ENCODE peak calls at places on chromosomes 7 and 10, in ten cellular contexts. T is upper lobe of right lung, N is tibial nerve, Q is neural progenitor cell, U is astrocyte, G is thoracic aorta, R is hepatocyte, L is mammary epithelial cell, I is cardiac muscle cell, F is lower lobe of right lung. J is an unnamed sample. For H3K4me1, the result is how much of the 10 kb centered on the place peaks cover.

GRCh38 chr7:97623333-97623732 is 108.6 kb upstream of the TAC1 start:
- DNase-seq in T (no peak), N (no peak), Q (no peak), U (no peak), G (no peak), R (no peak), L (no peak), I (no peak), F (no peak), J (no peak)

GRCh38 chr7:44622342-44623151 is 16.1 kb downstream of the OGDH start:
- DNase-seq in T (no peak), N (no peak), Q (no peak), U (no peak), G (no peak), R (peak), L (no peak), I (no peak), F (no peak), J (no peak)

GRCh38 chr10:10320981-10321380 is 696.7 kb upstream of the CELF2 start:
- DNase-seq in T (no peak), N (no peak), Q (no peak), U (peak), G (no peak), R (no peak), L (peak), I (no peak), F (no peak), J (no peak)

GRCh38 chr7:52088008-52088787 is 771.6 kb upstream of the COBL start:
- DNase-seq in T (no peak), N (no peak), Q (peak), U (no peak), G (no peak), R (peak), L (no peak), I (peak), F (no peak), J (no peak)

GRCh38 chr7:98772242-98772603 is 97.6 kb downstream of the TMEM130 start:
- DNase-seq in T (no peak), N (no peak), Q (no peak), U (no peak), G (no peak), R (no peak), L (no peak), I (no peak), F (no peak), J (no peak)

GRCh38 chr7:37833107-37833817 is 15.1 kb upstream of the NME8 start:
- DNase-seq in T (no peak), N (peak), Q (peak), U (peak), G (no peak), R (peak), L (peak), I (peak), F (peak), J (no peak)

GRCh38 chr7:5630670-5631069 is 150.8 kb downstream of the RNF216 start:
- DNase-seq in T (no peak), N (no peak), Q (no peak), U (no peak), G (no peak), R (no peak), L (peak), I (no peak), F (no peak), J (no peak)

GRCh38 chr10:47137311-47137851 is 162.6 kb upstream of the GDF10 start:
- DNase-seq in T (no peak), N (no peak), Q (no peak), U (peak), G (no peak), R (peak), L (peak), I (no peak), F (no peak), J (no peak)

GRCh38 chr7:155543011-155543881 is 3.1 kb downstream of the CNPY1 start:
- DNase-seq in T (no peak), N (no peak), Q (no peak), U (peak), G (no peak), R (no peak), L (no peak), I (no peak), F (no peak), J (no peak)

GRCh38 chr10:85624511-85624910 is 742.1 kb downstream of the GRID1 start:
- DNase-seq in T (no peak), N (no peak), Q (no peak), U (no peak), G (no peak), R (no peak), L (no peak), I (no peak), F (no peak), J (no peak)

GRCh38 chr10:13837966-13838365 is 251.2 kb downstream of the PRPF18 start:
- DNase-seq in T (no peak), N (no peak), Q (no peak), U (no peak), G (no peak), R (no peak), L (no peak), I (no peak), F (no peak), J (no peak)

GRCh38 chr7:150514748-150515222 is at the start of gene GIMAP7:
- DNase-seq in T (no peak), N (no peak), Q (no peak), U (no peak), G (no peak), R (peak), L (no peak), I (no peak), F (no peak), J (no peak)

GRCh38 chr7:108310351-108310750 is 145.9 kb downstream of the NRCAM start:
- DNase-seq in T (no peak), N (no peak), Q (no peak), U (peak), G (no peak), R (no peak), L (peak), I (no peak), F (no peak), J (no peak)

DNA sequence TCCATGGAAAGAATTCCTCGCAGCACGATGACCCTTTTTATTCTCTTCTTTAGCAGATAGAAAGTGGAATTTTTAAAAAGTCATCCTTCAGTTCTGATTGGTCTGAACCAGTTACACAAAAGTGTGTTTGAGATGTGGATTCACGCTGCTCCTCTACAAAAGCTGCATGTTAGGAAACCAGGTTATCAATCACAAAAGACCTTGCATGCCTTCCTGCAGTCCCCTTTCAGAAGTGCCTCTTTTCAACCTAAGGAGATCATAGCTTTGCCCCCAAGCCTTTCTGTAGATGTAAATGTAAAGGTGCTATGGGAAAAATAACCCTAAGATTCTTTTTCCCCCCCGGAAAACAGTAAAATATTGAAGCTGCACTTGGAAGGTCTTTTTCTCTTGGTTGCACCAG is 299.7 kb downstream of the PLXDC2 start:
- DNase-seq in T (no peak), N (no peak), Q (peak), U (no peak), G (no peak), R (no peak), L (no peak), I (no peak), F (no peak), J (no peak)
- H3K4me1 ChIP-seq in T (under half), N (under half), Q (under half), U (under half), G (under half), R (under half), L (under half), I (under half), F (under half), J (under half)

GRCh38 chr7:22488643-22489462 is 11.1 kb downstream of the STEAP1B start:
- DNase-seq in T (no peak), N (peak), Q (peak), U (peak), G (no peak), R (peak), L (peak), I (peak), F (peak), J (no peak)
- TF ChIP-seq CTCF in T (peak), N (peak), Q (peak), U (peak), G (peak), R (peak), L (peak), I (peak), F (peak), J (peak)

DNA sequence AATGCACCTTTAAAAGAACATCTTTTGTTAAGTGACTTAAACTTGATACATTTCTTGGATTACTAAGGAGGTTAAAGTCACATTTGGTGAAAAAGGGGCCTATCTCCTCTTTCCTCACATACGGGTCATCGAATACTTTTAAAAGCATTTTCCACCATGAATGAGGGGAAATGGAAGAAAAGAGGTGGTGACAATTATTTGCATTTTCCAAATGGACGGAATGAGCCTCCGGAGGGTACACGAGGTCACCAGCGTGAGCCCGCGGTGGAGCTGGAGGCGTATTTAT is 1.0 kb upstream of the BMPR1A start:
- DNase-seq in T (no peak), N (no peak), Q (no peak), U (no peak), G (no peak), R (no peak), L (no peak), I (no peak), F (no peak), J (no peak)
- H3K4me3 ChIP-seq in T (peak), N (peak), Q (peak), U (peak), G (peak), R (peak), L (peak), I (peak), F (peak), J (peak)

GRCh38 chr10:75651452-75651851 is 220.0 kb downstream of the LRMDA start:
- DNase-seq in T (no peak), N (no peak), Q (peak), U (no peak), G (no peak), R (no peak), L (peak), I (no peak), F (no peak), J (no peak)
- H3K4me1 ChIP-seq in T (under half), N (under half), Q (under half), U (under half), G (under half), R (under half), L (under half), I (under half), F (under half), J (under half)

GRCh38 chr10:129848084-129848483 is 116.0 kb downstream of the EBF3 start:
- DNase-seq in T (no peak), N (no peak), Q (no peak), U (no peak), G (no peak), R (no peak), L (no peak), I (no peak), F (no peak), J (no peak)

GRCh38 chr10:129846991-129847391 is 117.1 kb downstream of the EBF3 start:
- DNase-seq in T (peak), N (no peak), Q (no peak), U (no peak), G (no peak), R (no peak), L (no peak), I (no peak), F (no peak), J (no peak)

GRCh38 chr10:129849452-129849750 is 114.7 kb downstream of the EBF3 start:
- DNase-seq in T (no peak), N (no peak), Q (no peak), U (no peak), G (no peak), R (no peak), L (no peak), I (no peak), F (no peak), J (no peak)

GRCh38 chr10:129849853-129850252 is 114.2 kb downstream of the EBF3 start:
- DNase-seq in T (no peak), N (no peak), Q (no peak), U (no peak), G (no peak), R (no peak), L (no peak), I (no peak), F (no peak), J (no peak)

DNA sequence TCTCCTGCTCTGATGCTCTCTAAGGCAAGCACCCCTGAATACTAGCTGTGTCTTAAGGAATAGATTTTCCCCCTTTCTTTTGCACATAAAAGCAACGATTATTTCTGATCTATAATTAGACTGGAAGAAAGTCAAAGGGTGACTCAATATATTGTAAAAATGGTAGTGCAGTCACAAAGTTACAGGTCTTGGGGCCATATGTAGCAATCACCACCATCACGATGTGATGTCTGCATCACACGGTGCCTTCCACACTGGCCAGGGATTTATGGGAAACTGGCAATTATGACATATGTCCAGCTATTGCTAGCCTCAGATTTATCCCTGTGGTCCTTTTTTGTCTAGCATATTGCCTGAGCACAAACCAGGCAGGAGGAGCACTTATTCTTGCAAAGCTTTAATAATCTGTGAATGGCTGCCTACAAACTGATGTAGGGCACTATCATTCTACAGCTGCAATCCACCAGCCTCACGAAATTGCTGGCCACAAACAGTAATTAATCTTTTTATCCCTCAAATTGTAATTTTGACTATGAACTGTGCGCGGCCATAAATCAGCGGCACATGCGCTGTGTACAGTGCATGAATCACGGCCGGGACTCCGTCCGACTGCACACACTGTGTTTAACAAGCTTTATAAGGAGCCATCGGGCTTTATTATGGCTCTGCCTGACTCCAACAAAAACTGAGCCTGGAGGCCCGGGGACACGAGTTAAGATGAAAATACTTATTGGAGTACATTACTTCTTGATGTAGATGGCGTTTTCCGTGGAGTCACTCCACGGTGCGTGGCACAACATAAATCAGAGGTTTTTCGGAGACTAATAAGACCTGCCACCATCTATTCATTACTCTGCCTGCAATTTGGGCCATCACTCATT is 115.3 kb downstream of the EBF3 start:
- DNase-seq in T (no peak), N (no peak), Q (no peak), U (no peak), G (no peak), R (no peak), L (no peak), I (no peak), F (no peak), J (no peak)
- TF ChIP-seq CTCF in T (no peak), N (no peak), Q (no peak), U (no peak), G (no peak), R (no peak), L (no peak), I (no peak), F (no peak), J (no peak)

GRCh38 chr7:101121996-101122932 is 4.6 kb upstream of the SERPINE1 start:
- DNase-seq in T (peak), N (peak), Q (peak), U (peak), G (peak), R (peak), L (peak), I (peak), F (peak), J (peak)
- H3K4me3 ChIP-seq in T (peak), N (peak), Q (no peak), U (peak), G (peak), R (no peak), L (no peak), I (no peak), F (peak), J (no peak)